ENCODE peak calls at places on chromosomes 3 and 15, in seven cellular contexts. R is Peyer's patch, S is stomach, J is ovary, O is thyroid gland, I is GM12892, M is sigmoid colon. U is an unnamed sample.

GRCh38 chr3:145882416-145882815 is 278.6 kb downstream of the PLOD2 start:
- DNase-seq in R (no peak), S (peak; percentile 47), J (no peak), O (no peak), I (no peak), M (no peak), U (no peak)

GRCh38 chr3:184874709-184875644 is 63.0 kb downstream of the VPS8 start:
- DNase-seq in R (no peak), S (no peak), J (no peak), O (no peak), I (no peak), M (no peak), U (no peak)

GRCh38 chr3:169811606-169812123 is 1.0 kb upstream of the LRRIQ4 start:
- DNase-seq in R (no peak), S (no peak), J (no peak), O (no peak), I (no peak), M (no peak), U (no peak)

GRCh38 chr15:101145362-101145761 is 106.5 kb downstream of the CHSY1 start:
- DNase-seq in R (no peak), S (no peak), J (no peak), O (no peak), I (no peak), M (peak; percentile 4), U (no peak)

GRCh38 chr3:151265866-151266265 is 12.5 kb downstream of the P2RY14 start:
- DNase-seq in R (peak; percentile 53), S (no peak), J (no peak), O (no peak), I (no peak), M (no peak), U (no peak)

GRCh38 chr3:179811321-179812095 is 158.7 kb downstream of the USP13 start:
- DNase-seq in R (no peak), S (peak; percentile 40), J (no peak), O (peak; percentile 12), I (peak; percentile 13), M (no peak), U (no peak)

GRCh38 chr3:42786631-42787030 is 13.6 kb upstream of the CCDC13 start:
- DNase-seq in R (no peak), S (no peak), J (no peak), O (no peak), I (no peak), M (no peak), U (no peak)

GRCh38 chr15:67043939-67044771 is 21.2 kb upstream of the SMAD3 start:
- DNase-seq in R (no peak), S (no peak), J (no peak), O (no peak), I (no peak), M (no peak), U (no peak)

GRCh38 chr3:58559586-58559985 is 17.6 kb downstream of the FAM107A start:
- DNase-seq in R (no peak), S (no peak), J (no peak), O (no peak), I (no peak), M (no peak), U (no peak)

GRCh38 chr15:101070502-101071273 is 151.5 kb downstream of the LRRK1 start:
- DNase-seq in R (no peak), S (no peak), J (peak; percentile 16), O (no peak), I (no peak), M (no peak), U (no peak)

GRCh38 chr3:160398820-160399346 is at the start of gene IFT80:
- DNase-seq in R (peak; percentile 96), S (peak; percentile 98), J (peak; percentile 97), O (peak; percentile 96), I (peak; percentile 62), M (peak; percentile 98), U (peak; percentile 94)

GRCh38 chr3:101259485-101260341 is 60.7 kb downstream of the IMPG2 start:
- DNase-seq in R (no peak), S (no peak), J (no peak), O (no peak), I (no peak), M (no peak), U (no peak)

GRCh38 chr3:145015243-145015642 is 1043.6 kb downstream of the DIPK2A start:
- DNase-seq in R (no peak), S (no peak), J (no peak), O (no peak), I (no peak), M (no peak), U (no peak)

GRCh38 chr15:51837784-51838183 is 8.3 kb downstream of the TMOD3 start:
- DNase-seq in R (no peak), S (no peak), J (no peak), O (no peak), I (no peak), M (no peak), U (no peak)

GRCh38 chr3:50274371-50275104 is 4.3 kb upstream of the LSMEM2 start:
- DNase-seq in R (peak; percentile 64), S (peak; percentile 83), J (peak; percentile 60), O (peak; percentile 64), I (peak; percentile 65), M (peak; percentile 80), U (peak; percentile 54)

GRCh38 chr15:93018574-93018973 is 70.4 kb downstream of the RGMA start:
- DNase-seq in R (no peak), S (no peak), J (no peak), O (no peak), I (no peak), M (no peak), U (no peak)

GRCh38 chr3:66858656-66859381 is 139.3 kb upstream of the KBTBD8 start:
- DNase-seq in R (no peak), S (no peak), J (no peak), O (no peak), I (no peak), M (no peak), U (no peak)

GRCh38 chr3:45666729-45667440 is 22.3 kb upstream of the SACM1L start:
- DNase-seq in R (no peak), S (no peak), J (peak; percentile 40), O (no peak), I (no peak), M (no peak), U (no peak)

GRCh38 chr15:20368974-20369373 is 172.6 kb downstream of the GOLGA6L6 start:
- DNase-seq in R (no peak), S (no peak), J (no peak), O (no peak), I (no peak), M (no peak), U (no peak)

GRCh38 chr15:20367093-20367492 is 174.5 kb downstream of the GOLGA6L6 start:
- DNase-seq in R (no peak), S (no peak), J (no peak), O (no peak), I (no peak), M (no peak), U (no peak)
- TF ChIP-seq POLR2A in R (no peak), S (no peak), J (no peak), O (no peak), I (no peak), M (no peak), U (no peak)

GRCh38 chr3:28268989-28269388 is 27.6 kb downstream of the CMC1 start:
- DNase-seq in R (no peak), S (no peak), J (no peak), O (no peak), I (no peak), M (no peak), U (no peak)
- TF ChIP-seq POLR2A in R (no peak), S (no peak), J (no peak), O (no peak), I (no peak), M (no peak), U (no peak)

GRCh38 chr3:72738752-72739520 is 109.3 kb downstream of the SHQ1 start:
- DNase-seq in R (peak; percentile 35), S (peak; percentile 50), J (no peak), O (peak; percentile 56), I (peak; percentile 89), M (no peak), U (no peak)
- TF ChIP-seq POLR2A in R (no peak), S (no peak), J (no peak), O (no peak), I (no peak), M (no peak), U (no peak)

DNA sequence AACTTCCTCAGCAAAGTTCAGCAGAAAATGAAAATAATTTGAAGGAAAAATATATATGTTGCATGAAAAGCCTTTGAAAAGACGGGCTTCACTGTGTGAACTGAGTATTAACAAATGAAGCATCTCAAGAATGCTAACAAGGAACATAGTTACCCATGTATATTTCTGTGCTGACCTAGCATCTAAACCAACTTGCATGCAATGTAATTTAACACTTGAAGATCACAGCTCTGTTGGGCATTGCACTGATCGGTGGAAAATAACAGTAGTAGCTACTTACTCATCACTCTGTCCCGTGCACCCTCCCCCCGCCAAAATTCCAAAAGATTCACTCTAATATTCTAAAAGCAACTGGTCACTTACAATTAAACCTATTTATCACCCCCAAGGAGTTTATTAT is 453.8 kb upstream of the ARHGEF26 start:
- DNase-seq in R (no peak), S (no peak), J (no peak), O (no peak), I (no peak), M (no peak), U (no peak)
- TF ChIP-seq POLR2A in R (no peak), S (no peak), J (no peak), O (no peak), I (no peak), M (no peak), U (no peak)

DNA sequence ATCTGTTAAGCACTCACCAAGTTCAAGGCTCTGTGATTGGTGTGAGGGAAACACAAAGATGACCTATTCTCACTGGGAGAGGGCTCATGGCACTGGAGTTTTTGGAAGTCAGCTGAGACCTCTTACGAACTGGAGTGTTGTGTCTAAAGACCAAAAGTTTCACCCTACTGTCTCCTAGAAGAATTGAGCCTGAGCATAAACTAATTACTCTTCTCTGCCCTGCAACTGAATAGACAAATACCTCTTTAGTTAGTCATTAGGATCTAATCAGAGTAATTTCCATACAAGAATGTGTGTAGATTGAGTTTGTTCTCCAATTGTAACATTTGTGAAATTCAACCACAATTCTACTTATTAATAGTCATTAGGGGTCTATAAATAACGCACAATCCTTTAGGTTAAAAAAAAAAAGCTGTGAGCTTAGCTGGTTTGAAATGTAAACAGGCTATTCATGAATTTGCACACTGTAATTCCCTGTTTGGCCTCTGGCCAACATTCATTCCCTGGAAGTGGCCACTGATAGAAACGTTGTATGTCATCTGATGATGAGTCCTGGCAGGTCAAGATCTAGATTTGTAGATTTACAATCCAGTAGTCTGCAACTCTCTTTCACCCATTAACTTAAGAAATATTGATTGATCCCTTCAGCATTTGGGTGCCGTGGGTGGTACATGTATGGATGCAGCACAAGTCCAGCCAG is 76.8 kb upstream of the SOX14 start:
- DNase-seq in R (no peak), S (no peak), J (no peak), O (no peak), I (no peak), M (no peak), U (no peak)
- TF ChIP-seq POLR2A in R (no peak), S (no peak), J (no peak), O (no peak), I (no peak), M (no peak), U (no peak)

U was measured in gastrocnemius medialis.